ENCODE peak calls at places on chromosomes 7 and 10, in four cellular contexts. W is WTC11, L is HepG2, J is K562. K is an unnamed sample.

GRCh38 chr10:131653140-131653539 is 247.7 kb upstream of the PPP2R2D start:
- DNase-seq in W (no peak), L (no peak), J (no peak), K (no peak)

GRCh38 chr10:6465854-6466524 is 114.1 kb downstream of the PRKCQ start:
- DNase-seq in W (no peak), L (no peak), J (no peak), K (no peak)

GRCh38 chr7:29924006-29924405 is 65.6 kb downstream of the SCRN1 start:
- DNase-seq in W (no peak), L (no peak), J (no peak), K (no peak)

GRCh38 chr7:98211676-98212531 is 665 bp downstream of the BHLHA15 start:
- DNase-seq in W (peak), L (peak), J (peak), K (no peak)

GRCh38 chr7:10918093-10918590 is 55.5 kb upstream of the PHF14 start:
- DNase-seq in W (no peak), L (no peak), J (no peak), K (no peak)

GRCh38 chr7:7585241-7585928 is 18.7 kb downstream of the MIOS start:
- DNase-seq in W (no peak), L (no peak), J (no peak), K (no peak)

GRCh38 chr7:140310337-140311002 is 87.9 kb downstream of the SLC37A3 start:
- DNase-seq in W (no peak), L (peak), J (no peak), K (no peak)

GRCh38 chr7:151316896-151317295 is 24.7 kb upstream of the NUB1 start:
- DNase-seq in W (no peak), L (no peak), J (no peak), K (no peak)

GRCh38 chr10:79268717-79269116 is 78.6 kb upstream of the PPIF start:
- DNase-seq in W (no peak), L (no peak), J (no peak), K (no peak)

GRCh38 chr10:62083868-62084267 is 182.4 kb downstream of the ARID5B start:
- DNase-seq in W (no peak), L (no peak), J (no peak), K (no peak)

GRCh38 chr7:41029072-41029492 is 673.8 kb downstream of the INHBA start:
- DNase-seq in W (no peak), L (no peak), J (no peak), K (no peak)

GRCh38 chr10:71084818-71085126 is 127.6 kb upstream of the UNC5B start:
- DNase-seq in W (no peak), L (no peak), J (no peak), K (no peak)

GRCh38 chr7:100604078-100604975 is 2.2 kb downstream of the PCOLCE start:
- DNase-seq in W (peak), L (no peak), J (peak), K (no peak)

GRCh38 chr7:45575501-45576248 is 1.5 kb downstream of the ADCY1 start:
- DNase-seq in W (peak), L (no peak), J (no peak), K (no peak)

GRCh38 chr10:119859422-119860258 is 13.0 kb downstream of the MCMBP start:
- DNase-seq in W (no peak), L (peak), J (no peak), K (no peak)

GRCh38 chr7:9876053-9876452 is 1097.6 kb upstream of the PHF14 start:
- DNase-seq in W (no peak), L (no peak), J (no peak), K (no peak)

GRCh38 chr10:14146005-14146404 is 184.7 kb downstream of the FRMD4A start:
- DNase-seq in W (no peak), L (no peak), J (no peak), K (no peak)

GRCh38 chr7:115125750-115126149 is 203.9 kb downstream of the MDFIC start:
- DNase-seq in W (no peak), L (no peak), J (no peak), K (no peak)
- TF ChIP-seq NR2C2 in W (no peak), L (no peak), J (no peak), K (no peak)

GRCh38 chr7:94422136-94422535 is 27.4 kb downstream of the COL1A2 start:
- DNase-seq in W (no peak), L (no peak), J (no peak), K (no peak)

GRCh38 chr7:94421711-94422110 is 27.0 kb downstream of the COL1A2 start:
- DNase-seq in W (no peak), L (no peak), J (no peak), K (no peak)

GRCh38 chr7:94423116-94423515 is 28.4 kb downstream of the COL1A2 start:
- DNase-seq in W (no peak), L (no peak), J (no peak), K (no peak)

GRCh38 chr7:94424336-94424735 is 29.6 kb downstream of the COL1A2 start:
- DNase-seq in W (no peak), L (no peak), J (no peak), K (no peak)

GRCh38 chr7:94423865-94424264 is 29.2 kb downstream of the COL1A2 start:
- DNase-seq in W (no peak), L (no peak), J (no peak), K (no peak)
- TF ChIP-seq NR2C2 in W (no peak), L (no peak), J (no peak), K (no peak)

GRCh38 chr7:135798104-135798503 is 49.5 kb upstream of the FAM180A start:
- DNase-seq in W (no peak), L (no peak), J (no peak), K (no peak)
- TF ChIP-seq NR2C2 in W (no peak), L (no peak), J (no peak), K (no peak)

GRCh38 chr7:135359633-135360032 is 126.0 kb downstream of the STRA8 start:
- DNase-seq in W (no peak), L (no peak), J (no peak), K (no peak)

GRCh38 chr7:135362871-135363270 is 129.2 kb downstream of the STRA8 start:
- DNase-seq in W (peak), L (no peak), J (peak), K (no peak)

GRCh38 chr7:135367114-135367513 is 133.5 kb downstream of the STRA8 start:
- DNase-seq in W (no peak), L (peak), J (no peak), K (no peak)

DNA sequence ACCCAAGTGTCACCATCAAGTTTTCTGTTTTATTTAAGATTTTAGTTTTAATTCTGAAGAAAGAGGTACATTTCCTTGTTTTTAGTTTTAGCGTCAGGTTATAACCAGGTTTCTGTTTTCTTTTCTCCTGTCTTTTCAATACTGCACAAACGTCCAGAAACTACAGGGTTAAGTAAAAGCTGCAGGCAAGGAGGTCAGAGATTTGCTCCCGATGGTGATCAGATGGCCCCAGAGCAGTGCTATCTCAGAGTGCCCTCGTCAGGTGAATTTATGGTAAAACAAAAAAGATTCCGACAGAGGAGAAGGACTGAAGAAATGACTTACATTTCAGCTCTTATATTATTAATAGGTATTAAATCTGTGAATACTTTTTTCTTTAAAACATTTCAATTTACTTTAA is 128.2 kb downstream of the STRA8 start:
- DNase-seq in W (no peak), L (no peak), J (no peak), K (no peak)
- TF ChIP-seq NR2C2 in W (no peak), L (no peak), J (no peak), K (no peak)

GRCh38 chr10:132907901-132908620 is 34.3 kb downstream of the CFAP46 start:
- DNase-seq in W (peak), L (no peak), J (no peak), K (no peak)

GRCh38 chr10:132910186-132910880 is 32.0 kb downstream of the CFAP46 start:
- DNase-seq in W (peak), L (no peak), J (no peak), K (no peak)

GRCh38 chr10:132908621-132909295 is 33.6 kb downstream of the CFAP46 start:
- DNase-seq in W (peak), L (no peak), J (no peak), K (no peak)

GRCh38 chr10:132910901-132911711 is 31.3 kb downstream of the CFAP46 start:
- DNase-seq in W (no peak), L (no peak), J (no peak), K (no peak)

DNA sequence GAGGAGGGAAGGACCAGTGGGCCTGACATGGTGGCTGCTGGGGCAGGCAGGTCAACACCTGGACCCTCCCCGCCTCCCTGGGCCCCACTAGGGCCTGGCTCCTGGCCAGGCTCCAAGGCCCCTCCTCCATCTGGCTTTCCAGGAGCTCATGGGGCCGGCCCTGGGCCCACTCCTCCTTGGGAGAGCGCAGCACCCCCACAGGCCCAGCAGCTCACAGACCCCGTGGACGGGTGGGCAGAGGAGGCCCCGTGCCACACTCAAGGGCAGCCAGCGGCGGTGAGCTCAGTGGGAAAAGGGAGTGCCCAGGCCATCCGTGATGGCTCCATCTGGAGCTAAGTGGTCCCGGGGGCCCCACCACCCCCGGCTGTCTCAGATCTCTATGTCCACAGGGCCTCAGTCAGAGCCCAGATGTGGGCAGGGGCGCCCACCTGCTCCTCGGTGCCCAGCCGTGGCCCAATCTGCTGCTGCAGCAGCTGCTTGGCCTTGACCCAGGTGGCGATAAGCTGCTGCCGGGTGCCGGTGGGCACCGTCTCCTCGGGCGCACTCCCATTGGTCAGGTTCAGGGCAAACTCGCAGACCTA is 32.8 kb downstream of the CFAP46 start:
- DNase-seq in W (peak), L (no peak), J (no peak), K (no peak)
- TF ChIP-seq NR2C2 in W (no peak), L (no peak), J (no peak), K (no peak)

DNA sequence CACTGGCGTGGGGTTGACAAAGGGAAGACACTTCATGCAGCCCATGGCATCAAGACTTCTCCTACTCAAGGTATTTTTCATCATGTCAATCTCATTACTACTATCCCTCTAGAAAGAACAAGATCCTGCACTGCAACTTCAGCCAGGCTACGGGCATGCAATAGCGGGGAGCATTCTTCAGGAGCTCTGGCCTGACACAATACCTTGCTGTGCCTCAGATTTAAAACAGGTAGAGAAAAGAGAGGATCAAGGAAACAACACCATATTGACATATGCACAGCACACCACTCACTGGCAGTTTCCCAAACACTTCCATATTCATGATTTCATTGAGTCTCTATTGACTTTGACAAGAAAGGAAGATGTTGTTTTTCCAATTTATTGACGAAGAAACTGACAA is 51.5 kb downstream of the DOCK4 start:
- DNase-seq in W (no peak), L (no peak), J (no peak), K (no peak)
- TF ChIP-seq NR2C2 in W (no peak), L (no peak), J (no peak), K (no peak)

DNA sequence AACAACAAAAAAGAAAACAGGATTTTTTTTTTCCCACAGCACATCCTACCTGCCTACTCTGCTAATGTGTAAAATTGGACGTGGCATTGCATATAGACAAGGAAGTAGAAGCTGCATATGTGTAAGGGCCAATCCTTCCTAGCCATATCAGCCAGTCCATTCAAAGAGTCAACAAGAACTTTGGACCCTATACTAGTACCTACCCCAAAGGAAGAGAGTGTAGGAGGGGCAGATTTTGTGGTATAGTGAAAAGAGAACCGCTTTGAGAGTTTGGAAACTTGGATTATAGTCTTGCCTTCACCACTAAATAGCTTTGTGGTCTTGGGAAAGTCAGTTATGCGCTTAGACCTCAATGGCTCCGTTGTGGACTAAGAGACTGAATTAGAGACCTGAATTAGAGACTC is 12.1 kb upstream of the MCU start:
- DNase-seq in W (no peak), L (peak), J (no peak), K (no peak)
- TF ChIP-seq NR2C2 in W (no peak), L (no peak), J (no peak), K (no peak)

DNA sequence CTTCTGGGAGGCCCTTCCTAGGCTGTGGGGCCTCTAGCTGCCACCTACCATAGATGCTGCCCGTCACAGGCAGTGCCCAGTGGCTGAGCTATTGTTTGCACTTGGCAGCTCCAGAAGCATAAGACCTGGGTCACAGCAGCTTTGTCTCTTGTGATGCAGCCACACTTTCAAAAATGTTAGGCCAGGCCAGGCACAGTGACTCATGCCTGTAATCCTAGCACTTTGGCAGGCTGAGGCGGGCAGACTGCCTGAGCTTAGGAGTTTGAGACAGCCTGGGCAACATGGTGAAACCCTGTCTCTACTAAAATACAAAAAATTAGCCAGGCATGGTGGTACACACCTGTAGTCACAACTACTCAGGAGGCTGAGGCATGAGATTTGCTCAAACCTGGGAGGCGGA is 9.5 kb upstream of the KAZALD1 start:
- DNase-seq in W (no peak), L (no peak), J (no peak), K (no peak)
- TF ChIP-seq NR2C2 in W (no peak), L (no peak), J (no peak), K (no peak)

DNA sequence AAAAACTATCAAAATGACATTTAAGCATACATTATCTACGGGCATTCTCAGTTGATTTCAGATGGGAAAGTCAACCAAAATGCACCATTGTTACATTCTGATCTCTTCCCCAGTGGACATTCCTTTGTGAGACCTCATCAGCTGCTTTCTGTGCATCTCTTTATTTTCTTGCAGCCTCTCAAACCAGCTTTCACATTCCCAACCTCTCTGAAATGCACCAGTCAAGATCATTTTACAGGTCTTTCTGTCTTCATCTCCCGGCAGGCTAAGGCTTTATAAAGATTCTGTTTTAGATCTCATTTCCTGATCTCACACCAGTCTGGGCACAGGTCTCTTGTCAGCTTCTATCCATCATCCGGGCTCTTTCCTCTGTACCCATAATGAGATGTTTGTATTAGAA is 44.4 kb upstream of the ARL4A start:
- DNase-seq in W (no peak), L (no peak), J (no peak), K (no peak)
- TF ChIP-seq NR2C2 in W (no peak), L (no peak), J (no peak), K (no peak)

K was measured in GM12878.